ENCODE peak calls at places on chromosomes 1 and 21, in four cellular contexts. J is Right ventricle myocardium superior, F is progenitor cell of endocrine pancreas, I is A673. K is an unnamed sample.

GRCh38 chr1:243482237-243483022 is 226.6 kb downstream of the SDCCAG8 start:
- DNase-seq in J (no peak), F (no peak), I (peak), K (no peak)

GRCh38 chr1:235018720-235019444 is 109.8 kb downstream of the TOMM20 start:
- DNase-seq in J (no peak), F (no peak), I (no peak), K (no peak)

GRCh38 chr1:19552291-19553010 is 67.1 kb upstream of the CAPZB start:
- DNase-seq in J (no peak), F (no peak), I (no peak), K (no peak)

GRCh38 chr1:50268049-50268448 is 155.2 kb downstream of the DMRTA2 start:
- DNase-seq in J (no peak), F (peak), I (peak), K (no peak)

GRCh38 chr1:205924436-205924742 is 18.9 kb downstream of the SLC26A9 start:
- DNase-seq in J (no peak), F (no peak), I (no peak), K (no peak)

GRCh38 chr1:27891196-27891889 is 19.0 kb downstream of the THEMIS2 start:
- DNase-seq in J (no peak), F (no peak), I (no peak), K (no peak)

GRCh38 chr1:39104158-39105060 is 78.3 kb downstream of the NDUFS5 start:
- DNase-seq in J (no peak), F (no peak), I (peak), K (no peak)

GRCh38 chr21:46457801-46458314 is 833 bp upstream of the DIP2A start:
- DNase-seq in J (peak), F (peak), I (peak), K (peak)

GRCh38 chr1:175016073-175016722 is 7.0 kb downstream of the MRPS14 start:
- DNase-seq in J (no peak), F (no peak), I (no peak), K (no peak)

GRCh38 chr1:16718908-16719533 is 21.3 kb upstream of the RNU1-4 start:
- DNase-seq in J (peak), F (no peak), I (no peak), K (no peak)

GRCh38 chr1:106173101-106173500 is 883.4 kb upstream of the PRMT6 start:
- DNase-seq in J (no peak), F (no peak), I (peak), K (no peak)

GRCh38 chr1:14017531-14017961 is 317.6 kb downstream of the PRDM2 start:
- DNase-seq in J (no peak), F (no peak), I (no peak), K (peak)

GRCh38 chr1:27349784-27350672 is 8.2 kb downstream of the SYTL1 start:
- DNase-seq in J (peak), F (no peak), I (peak), K (no peak)

GRCh38 chr1:219987325-219987724 is 59.0 kb upstream of the SLC30A10 start:
- DNase-seq in J (no peak), F (no peak), I (no peak), K (no peak)

GRCh38 chr1:93980881-93981280 is 71.7 kb upstream of the GCLM start:
- DNase-seq in J (no peak), F (no peak), I (no peak), K (no peak)

GRCh38 chr1:160217466-160218165 is 12.4 kb downstream of the PEA15 start:
- DNase-seq in J (no peak), F (no peak), I (no peak), K (no peak)

GRCh38 chr1:14298806-14299205 is 299.7 kb upstream of the KAZN start:
- DNase-seq in J (no peak), F (no peak), I (no peak), K (no peak)

GRCh38 chr1:195195423-195196057 is 1412.7 kb downstream of the KCNT2 start:
- DNase-seq in J (no peak), F (no peak), I (no peak), K (no peak)

GRCh38 chr1:222828939-222829338 is 14.1 kb downstream of the DISP1 start:
- DNase-seq in J (no peak), F (no peak), I (no peak), K (peak)

GRCh38 chr1:235397733-235398132 is 30.5 kb downstream of the TBCE start:
- DNase-seq in J (no peak), F (no peak), I (no peak), K (no peak)

GRCh38 chr1:165858928-165859845 is 31.8 kb downstream of the UCK2 start:
- DNase-seq in J (no peak), F (no peak), I (no peak), K (no peak)

GRCh38 chr21:41640756-41641509 is 125.9 kb downstream of the RIPK4 start:
- DNase-seq in J (no peak), F (no peak), I (peak), K (peak)

GRCh38 chr1:156383023-156383422 is 14.0 kb downstream of the RHBG start:
- DNase-seq in J (peak), F (peak), I (peak), K (peak)

GRCh38 chr1:29269356-29269755 is 33.0 kb downstream of the PTPRU start:
- DNase-seq in J (no peak), F (no peak), I (no peak), K (no peak)

GRCh38 chr1:108077991-108078390 is 113.0 kb upstream of the VAV3 start:
- DNase-seq in J (no peak), F (no peak), I (no peak), K (no peak)

GRCh38 chr1:27574871-27575831 is 28.8 kb downstream of the AHDC1 start:
- DNase-seq in J (peak), F (peak), I (peak), K (no peak)